ENCODE peak calls at places on chromosomes 7 and 10, in six cellular contexts. X is HepG2, D is HCT116, K is GM12878, B is K562, I is H1. T is an unnamed sample.

GRCh38 chr7:50595538-50596102 is 30.4 kb upstream of the DDC start:
- DNase-seq in X (peak), I (no peak), K (no peak), B (peak), D (peak), T (no peak)

GRCh38 chr7:133135451-133135850 is 53.6 kb upstream of the CHCHD3 start:
- DNase-seq in D (no peak), B (no peak), X (no peak), I (no peak), K (no peak), T (no peak)

GRCh38 chr7:29335188-29336083 is 140.9 kb downstream of the CHN2 start:
- DNase-seq in D (no peak), K (no peak), X (no peak), B (no peak), I (no peak), T (no peak)

GRCh38 chr7:150969483-150969874 is 8.6 kb downstream of the KCNH2 start:
- DNase-seq in D (no peak), I (no peak), B (peak), K (no peak), X (no peak), T (no peak)

GRCh38 chr10:128852902-128853301 is 614.1 kb upstream of the MGMT start:
- DNase-seq in I (no peak), X (no peak), B (no peak), K (no peak), D (no peak), T (no peak)

GRCh38 chr10:131946880-131947279 is 34.8 kb downstream of the BNIP3 start:
- DNase-seq in X (no peak), D (no peak), B (no peak), K (no peak), I (no peak), T (no peak)

GRCh38 chr10:13779748-13780147 is 193.0 kb downstream of the PRPF18 start:
- DNase-seq in X (no peak), I (no peak), B (no peak), D (no peak), K (no peak), T (no peak)

GRCh38 chr7:19275000-19275399 is 129.8 kb upstream of the FERD3L start:
- DNase-seq in I (no peak), D (no peak), B (no peak), X (no peak), K (no peak), T (no peak)

GRCh38 chr10:44968101-44968886 is 8.7 kb downstream of the RASSF4 start:
- DNase-seq in I (no peak), D (no peak), B (no peak), X (no peak), K (no peak), T (no peak)

GRCh38 chr7:129494041-129494440 is 8.3 kb upstream of the SMKR1 start:
- DNase-seq in K (peak), B (no peak), I (no peak), D (no peak), X (no peak), T (peak)

GRCh38 chr10:6218692-6219493 is 16.2 kb downstream of the PFKFB3 start:
- DNase-seq in K (no peak), I (no peak), B (no peak), X (no peak), D (no peak), T (no peak)

GRCh38 chr7:129024125-129024524 is 30.8 kb downstream of the TNPO3 start:
- DNase-seq in B (no peak), X (no peak), K (no peak), D (no peak), I (no peak), T (no peak)

GRCh38 chr10:95864906-95865813 is 42.6 kb upstream of the CC2D2B start:
- DNase-seq in X (peak), K (peak), B (peak), D (peak), I (no peak), T (peak)

GRCh38 chr7:75892634-75893272 is 13.9 kb downstream of the RHBDD2 start:
- DNase-seq in X (no peak), K (no peak), D (no peak), I (no peak), B (peak), T (no peak)

GRCh38 chr7:55130079-55130476 is 111.3 kb downstream of the EGFR start:
- DNase-seq in I (no peak), B (no peak), D (no peak), X (no peak), K (no peak), T (no peak)

GRCh38 chr10:29106287-29106686 is 182.6 kb upstream of the LYZL1 start:
- DNase-seq in X (no peak), K (no peak), B (no peak), D (no peak), I (no peak), T (no peak)

GRCh38 chr10:54613162-54613561 is 187.9 kb downstream of the PCDH15 start:
- DNase-seq in X (no peak), D (no peak), I (no peak), B (no peak), K (no peak), T (no peak)

GRCh38 chr10:98403812-98404504 is 11.0 kb downstream of the PYROXD2 start:
- DNase-seq in X (no peak), D (no peak), I (no peak), K (no peak), B (no peak), T (no peak)

GRCh38 chr10:1776127-1776662 is 38.9 kb upstream of the ADARB2 start:
- DNase-seq in D (no peak), B (no peak), I (no peak), K (no peak), X (no peak), T (no peak)

GRCh38 chr7:81871606-81872265 is 101.9 kb upstream of the HGF start:
- DNase-seq in B (no peak), I (no peak), X (no peak), D (no peak), K (no peak), T (no peak)

GRCh38 chr10:2232479-2232878 is 495.2 kb upstream of the ADARB2 start:
- DNase-seq in X (no peak), K (no peak), B (no peak), I (no peak), D (no peak), T (no peak)

GRCh38 chr7:45177801-45178200 is 20.2 kb downstream of the RAMP3 start:
- DNase-seq in K (no peak), X (no peak), B (no peak), D (no peak), I (no peak), T (no peak)

GRCh38 chr7:123198668-123199652 is 809 bp downstream of the SLC13A1 start:
- DNase-seq in B (no peak), I (no peak), D (no peak), K (no peak), X (no peak), T (no peak)

GRCh38 chr10:132813560-132814468 is 27.9 kb upstream of the NKX6-2 start:
- DNase-seq in B (no peak), K (no peak), D (no peak), X (no peak), I (no peak), T (no peak)

GRCh38 chr7:79933144-79933543 is 201.5 kb upstream of the GNAI1 start:
- DNase-seq in X (no peak), K (no peak), D (no peak), B (no peak), I (no peak), T (no peak)

DNA sequence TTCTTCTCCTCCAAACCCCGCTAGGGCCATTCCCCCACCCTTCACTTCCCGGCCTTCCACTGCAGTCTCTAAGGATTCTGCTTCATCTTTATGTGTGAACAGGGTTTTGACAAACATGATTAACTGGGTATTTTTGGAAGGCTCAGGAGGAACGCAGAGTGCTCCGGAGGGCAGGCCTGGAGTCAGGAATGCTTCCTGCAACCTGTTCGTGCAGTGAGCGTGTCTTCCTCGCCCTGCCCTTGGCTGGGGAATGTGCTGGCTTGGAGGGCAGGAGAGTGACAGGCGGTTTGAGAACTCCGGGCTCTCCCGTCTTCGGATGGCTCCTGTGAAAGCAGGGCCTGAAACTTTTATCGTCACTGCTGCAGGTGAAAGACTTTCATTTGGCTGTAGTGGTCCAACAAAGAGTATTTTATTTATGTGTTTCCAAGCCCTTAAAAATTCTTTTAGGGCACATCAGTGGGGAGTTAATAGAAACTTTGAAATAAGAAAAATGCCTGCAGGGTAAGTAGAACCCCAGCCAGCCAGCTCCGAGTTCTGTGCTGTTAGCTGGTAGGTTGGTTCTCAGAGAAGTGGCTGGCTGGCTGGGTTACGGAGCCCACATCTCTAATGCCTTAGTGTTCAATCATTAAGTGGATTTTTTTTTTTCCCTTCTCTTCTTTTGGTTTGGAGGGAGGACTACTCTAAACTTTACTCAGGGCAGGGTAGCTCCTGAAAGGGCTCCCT is 51.0 kb downstream of the TCF7L2 start:
- DNase-seq in X (no peak), I (no peak), D (no peak), B (no peak), K (no peak), T (no peak)
- H3K4me3 ChIP-seq in X (no peak), I (no peak), D (no peak), B (no peak), K (no peak), T (no peak)

GRCh38 chr10:87870154-87870553 is 6.7 kb downstream of the PTEN start:
- DNase-seq in K (no peak), D (no peak), I (no peak), X (no peak), B (no peak), T (no peak)

GRCh38 chr10:87873656-87874055 is 10.2 kb downstream of the PTEN start:
- DNase-seq in B (no peak), X (no peak), D (no peak), K (no peak), I (no peak), T (no peak)

GRCh38 chr10:87878664-87879459 is 15.4 kb downstream of the PTEN start:
- DNase-seq in B (peak), D (no peak), K (no peak), X (no peak), I (no peak), T (no peak)

GRCh38 chr10:87872828-87873227 is 9.4 kb downstream of the PTEN start:
- DNase-seq in K (no peak), I (no peak), X (no peak), B (no peak), D (no peak), T (no peak)

DNA sequence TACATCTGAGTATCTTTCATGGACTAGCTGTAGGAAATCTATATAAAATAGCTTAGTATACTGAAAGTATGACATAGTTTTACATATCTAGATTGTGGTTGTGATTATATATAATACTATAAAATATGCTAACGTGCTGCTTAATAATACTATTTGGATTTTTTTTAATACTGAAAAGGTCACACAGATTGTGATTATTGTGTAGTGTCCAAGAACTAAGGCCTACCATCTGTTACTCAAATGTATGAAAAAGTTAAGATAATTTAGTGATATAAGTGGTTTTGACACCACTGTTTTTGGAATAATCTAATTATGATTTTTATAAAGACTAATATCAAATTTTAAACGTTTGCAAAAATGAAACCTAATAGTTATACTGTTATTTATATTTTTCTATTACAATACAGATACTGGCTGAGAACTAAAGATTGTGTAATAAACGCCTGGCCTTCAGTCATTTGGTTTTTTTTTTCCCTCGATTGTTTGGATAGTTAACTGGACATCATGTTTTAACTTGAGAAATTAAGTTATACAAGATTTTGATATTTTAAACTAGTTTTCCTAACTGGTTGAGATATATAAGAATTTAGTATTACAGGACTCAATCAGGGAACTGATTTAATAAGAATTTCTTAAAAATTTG is 12.6 kb downstream of the PTEN start:
- DNase-seq in D (no peak), I (no peak), K (no peak), X (no peak), B (no peak), T (no peak)
- TF ChIP-seq SIN3A in D (no peak), I (no peak), K (no peak), X (no peak), B (no peak), T (no peak)

DNA sequence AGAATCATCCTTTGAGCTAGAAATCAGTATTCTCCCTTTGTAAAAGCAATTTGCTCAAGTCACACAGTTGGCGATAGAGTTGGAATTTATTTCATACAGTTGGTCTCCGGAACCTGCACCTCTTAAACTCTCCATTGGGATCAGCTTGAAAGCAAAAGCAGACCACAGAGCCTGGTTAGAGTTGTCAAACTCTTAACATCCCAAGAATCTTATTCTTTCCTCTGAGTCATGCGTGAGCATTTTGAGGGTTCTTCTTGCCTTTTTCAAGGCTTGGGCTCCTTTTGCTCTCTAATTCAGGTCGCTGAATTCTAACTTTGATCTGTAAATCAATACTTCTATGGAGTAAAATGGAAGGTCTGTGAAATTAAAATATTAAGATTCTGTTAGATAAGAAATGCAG is 19.6 kb upstream of the SCIN start:
- DNase-seq in I (no peak), B (no peak), K (no peak), D (no peak), X (no peak), T (no peak)
- H3K27ac ChIP-seq in I (no peak), B (no peak), K (no peak), D (no peak), X (no peak), T (no peak)

GRCh38 chr7:27101906-27102577 is 441 bp downstream of the HOXA2 start:
- DNase-seq in K (no peak), D (no peak), B (no peak), X (no peak), I (no peak), T (no peak)

GRCh38 chr7:27099224-27099838 is 3.2 kb downstream of the HOXA2 start:
- DNase-seq in B (no peak), K (no peak), D (no peak), X (no peak), I (no peak), T (no peak)

GRCh38 chr7:27101188-27101905 is 1.1 kb downstream of the HOXA2 start:
- DNase-seq in D (no peak), B (no peak), K (no peak), X (no peak), I (no peak), T (no peak)

GRCh38 chr7:27099839-27100225 is 2.7 kb downstream of the HOXA2 start:
- DNase-seq in X (no peak), K (no peak), D (no peak), I (no peak), B (no peak), T (no peak)

DNA sequence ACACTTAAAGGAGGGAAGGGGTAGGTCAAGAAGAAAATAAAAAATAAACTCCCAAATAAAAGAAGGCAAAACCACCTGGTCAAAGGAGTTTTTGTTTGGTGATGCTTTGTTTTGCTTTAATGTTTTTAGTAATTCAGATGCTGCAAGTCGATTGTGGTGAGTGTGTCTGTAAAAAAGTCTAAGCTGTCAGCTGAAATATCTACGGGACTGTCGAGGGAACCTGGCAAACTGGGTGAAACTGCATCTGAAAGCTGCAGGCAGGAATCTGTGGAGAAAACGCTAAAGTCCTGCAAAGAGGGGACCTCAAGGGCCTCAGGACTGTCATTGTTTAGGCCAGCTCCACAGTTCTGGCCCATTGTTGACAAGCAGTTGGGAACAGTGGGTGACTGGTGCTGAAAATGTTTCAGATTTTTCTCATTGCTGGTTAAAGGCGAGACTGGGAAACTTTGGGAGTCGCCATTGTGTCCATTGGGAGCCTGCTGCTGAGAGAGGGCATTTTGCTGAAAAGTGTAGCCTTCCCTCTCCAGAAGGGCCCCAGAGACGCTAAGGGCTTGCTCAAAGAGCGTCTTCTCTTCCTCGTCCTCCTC is 1.8 kb downstream of the HOXA2 start:
- DNase-seq in X (no peak), I (no peak), D (no peak), K (no peak), B (no peak), T (no peak)
- H3K4me3 ChIP-seq in X (no peak), I (no peak), D (no peak), K (no peak), B (no peak), T (peak)

GRCh38 chr7:6154542-6155404 is 117.7 kb downstream of the CYTH3 start:
- DNase-seq in X (no peak), D (no peak), K (no peak), I (no peak), B (no peak), T (no peak)
- TF ChIP-seq SIN3A in X (no peak), D (no peak), K (no peak), I (no peak), B (no peak), T (no peak)

GRCh38 chr7:116240021-116240659 is 29.8 kb downstream of the TES start:
- DNase-seq in K (no peak), I (no peak), B (no peak), X (no peak), D (no peak), T (no peak)
- H3K27ac ChIP-seq in K (no peak), I (no peak), B (no peak), X (peak), D (no peak), T (no peak)

GRCh38 chr10:100739516-100740368 is 5.6 kb upstream of the PAX2 start:
- DNase-seq in X (peak), B (no peak), I (no peak), D (no peak), K (no peak), T (no peak)
- H3K4me3 ChIP-seq in X (peak), B (no peak), I (no peak), D (no peak), K (no peak), T (peak)

DNA sequence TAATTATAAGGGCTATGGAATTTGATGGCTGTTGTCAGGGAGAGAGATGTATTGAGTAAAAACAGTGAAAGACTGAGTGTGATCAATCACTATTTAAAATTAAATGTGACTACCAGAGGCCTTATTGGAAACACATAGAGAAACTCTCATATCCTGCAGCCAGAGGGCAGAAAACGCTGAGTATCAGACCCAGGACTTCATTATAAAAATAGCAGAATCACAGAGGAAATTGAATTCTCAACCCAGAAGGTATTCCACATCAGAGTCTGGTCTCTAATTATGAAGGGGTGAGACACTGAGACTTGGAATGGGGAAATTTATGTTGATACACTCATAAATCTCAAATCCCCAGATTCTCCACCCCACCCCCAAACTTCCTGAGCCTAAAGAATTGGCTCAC is 69.5 kb upstream of the IL6 start:
- DNase-seq in B (no peak), I (no peak), K (no peak), D (no peak), X (no peak), T (no peak)
- TF ChIP-seq SIN3A in B (no peak), I (no peak), K (no peak), D (no peak), X (no peak), T (no peak)

T was measured in Panc1.